ENCODE peak calls at places on chromosomes 1 and 21, in five cellular contexts. One of them, this sample, is unnamed. For H3K9me3, the result is how much of the 10 kb centered on the place peaks cover.

GRCh38 chr1:61888808-61889207 is 146.5 kb downstream of the PATJ start:
- DNase-seq in sigmoid colon: no peak
- DNase-seq in breast epithelium: no peak
- DNase-seq in H1: no peak
- DNase-seq in suprapubic skin: no peak
- DNase-seq in this sample: no peak

GRCh38 chr1:178241057-178241456 is 147.2 kb downstream of the RASAL2 start:
- DNase-seq in sigmoid colon: no peak
- DNase-seq in breast epithelium: no peak
- DNase-seq in H1: no peak
- DNase-seq in suprapubic skin: no peak
- DNase-seq in this sample: no peak

GRCh38 chr1:159187647-159188374 is 16.4 kb downstream of the CADM3 start:
- DNase-seq in sigmoid colon: no peak
- DNase-seq in breast epithelium: no peak
- DNase-seq in H1: no peak
- DNase-seq in suprapubic skin: no peak
- DNase-seq in this sample: no peak

GRCh38 chr1:183234660-183235476 is 48.8 kb downstream of the LAMC2 start:
- DNase-seq in sigmoid colon: peak
- DNase-seq in breast epithelium: no peak
- DNase-seq in H1: peak
- DNase-seq in suprapubic skin: peak
- DNase-seq in this sample: no peak

GRCh38 chr1:11596295-11596694 is 57.9 kb downstream of the FBXO2 start:
- DNase-seq in sigmoid colon: no peak
- DNase-seq in breast epithelium: no peak
- DNase-seq in H1: no peak
- DNase-seq in suprapubic skin: no peak
- DNase-seq in this sample: no peak

GRCh38 chr1:246517391-246517790 is 10.3 kb upstream of the SMYD3 start:
- DNase-seq in sigmoid colon: no peak
- DNase-seq in breast epithelium: no peak
- DNase-seq in H1: no peak
- DNase-seq in suprapubic skin: peak
- DNase-seq in this sample: no peak

GRCh38 chr21:29647353-29647781 is 292.4 kb downstream of the GRIK1 start:
- DNase-seq in sigmoid colon: no peak
- DNase-seq in breast epithelium: no peak
- DNase-seq in H1: no peak
- DNase-seq in suprapubic skin: no peak
- DNase-seq in this sample: no peak

GRCh38 chr1:9651565-9652378 is at the start of gene PIK3CD:
- DNase-seq in sigmoid colon: no peak
- DNase-seq in breast epithelium: no peak
- DNase-seq in H1: no peak
- DNase-seq in suprapubic skin: no peak
- DNase-seq in this sample: no peak

GRCh38 chr1:107739183-107739582 is 225.8 kb downstream of the VAV3 start:
- DNase-seq in sigmoid colon: no peak
- DNase-seq in breast epithelium: no peak
- DNase-seq in H1: no peak
- DNase-seq in suprapubic skin: no peak
- DNase-seq in this sample: no peak

GRCh38 chr1:91811363-91812025 is 74.5 kb downstream of the TGFBR3 start:
- DNase-seq in sigmoid colon: no peak
- DNase-seq in breast epithelium: no peak
- DNase-seq in H1: no peak
- DNase-seq in suprapubic skin: no peak
- DNase-seq in this sample: no peak

GRCh38 chr1:212596798-212597197 is 11.8 kb upstream of the ATF3 start:
- DNase-seq in sigmoid colon: no peak
- DNase-seq in breast epithelium: no peak
- DNase-seq in H1: no peak
- DNase-seq in suprapubic skin: no peak
- DNase-seq in this sample: peak

GRCh38 chr1:235714205-235714897 is 64.8 kb upstream of the GNG4 start:
- DNase-seq in sigmoid colon: no peak
- DNase-seq in breast epithelium: no peak
- DNase-seq in H1: no peak
- DNase-seq in suprapubic skin: no peak
- DNase-seq in this sample: no peak

GRCh38 chr1:10680487-10680886 is 116.0 kb downstream of the CASZ1 start:
- DNase-seq in sigmoid colon: no peak
- DNase-seq in breast epithelium: no peak
- DNase-seq in H1: no peak
- DNase-seq in suprapubic skin: no peak
- DNase-seq in this sample: no peak

GRCh38 chr1:9536301-9536700 is 3.0 kb upstream of the SLC25A33 start:
- DNase-seq in sigmoid colon: no peak
- DNase-seq in breast epithelium: no peak
- DNase-seq in H1: no peak
- DNase-seq in suprapubic skin: no peak
- DNase-seq in this sample: no peak

GRCh38 chr1:116067564-116067887 is 43.7 kb upstream of the MAB21L3 start:
- DNase-seq in sigmoid colon: peak
- DNase-seq in breast epithelium: no peak
- DNase-seq in H1: no peak
- DNase-seq in suprapubic skin: no peak
- DNase-seq in this sample: no peak

GRCh38 chr1:26378088-26378878 is 5.7 kb upstream of the ZNF683 start:
- DNase-seq in sigmoid colon: peak
- DNase-seq in breast epithelium: no peak
- DNase-seq in H1: no peak
- DNase-seq in suprapubic skin: no peak
- DNase-seq in this sample: no peak
- TF ChIP-seq POLR2A in sigmoid colon: no peak
- TF ChIP-seq POLR2A in breast epithelium: no peak
- TF ChIP-seq POLR2A in H1: no peak
- TF ChIP-seq POLR2A in suprapubic skin: no peak
- TF ChIP-seq POLR2A in this sample: no peak

GRCh38 chr1:66315675-66316074 is 218.3 kb upstream of the SGIP1 start:
- DNase-seq in sigmoid colon: no peak
- DNase-seq in breast epithelium: no peak
- DNase-seq in H1: no peak
- DNase-seq in suprapubic skin: no peak
- DNase-seq in this sample: no peak
- TF ChIP-seq POLR2AphosphoS5 in sigmoid colon: no peak
- TF ChIP-seq POLR2AphosphoS5 in breast epithelium: no peak
- TF ChIP-seq POLR2AphosphoS5 in H1: no peak
- TF ChIP-seq POLR2AphosphoS5 in suprapubic skin: no peak
- TF ChIP-seq POLR2AphosphoS5 in this sample: no peak

GRCh38 chr1:185581020-185581419 is 153.2 kb upstream of the HMCN1 start:
- DNase-seq in sigmoid colon: no peak
- DNase-seq in breast epithelium: no peak
- DNase-seq in H1: no peak
- DNase-seq in suprapubic skin: no peak
- DNase-seq in this sample: no peak
- H3K9me3 ChIP-seq in sigmoid colon: under half
- H3K9me3 ChIP-seq in breast epithelium: under half
- H3K9me3 ChIP-seq in H1: under half
- H3K9me3 ChIP-seq in suprapubic skin: under half
- H3K9me3 ChIP-seq in this sample: under half

DNA sequence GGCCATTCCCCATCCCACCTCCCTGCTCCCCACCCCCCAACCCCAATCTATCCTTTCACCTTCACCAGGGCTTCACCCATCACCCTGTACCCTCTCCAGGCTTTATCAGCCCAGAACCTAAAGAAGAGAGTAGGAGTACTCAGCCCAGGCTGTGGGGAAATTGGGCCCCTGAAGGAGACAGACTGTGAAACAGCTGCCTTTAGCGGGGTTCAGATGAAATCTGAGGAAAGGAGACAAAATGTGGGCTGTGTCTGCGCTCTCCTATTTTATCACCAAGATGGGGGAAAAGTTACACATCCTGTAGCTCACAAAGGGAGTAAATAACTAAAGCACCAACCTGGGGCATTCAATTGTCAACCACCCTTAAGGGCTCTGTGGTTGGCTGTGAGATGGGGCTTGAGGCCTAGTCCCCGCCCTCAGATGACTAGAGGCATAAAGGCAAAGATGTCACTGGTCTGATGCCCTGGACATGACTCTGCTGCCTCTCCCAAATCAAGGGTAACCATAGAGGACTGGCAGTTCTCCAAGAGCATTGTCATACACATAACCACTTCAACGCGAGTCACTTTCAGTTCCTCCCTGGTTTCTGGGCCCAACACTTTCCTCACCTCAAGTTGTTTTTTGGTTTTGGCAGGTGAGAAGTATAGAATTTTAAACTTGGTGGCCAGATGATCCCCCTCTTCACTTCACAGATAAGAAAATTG is 30.0 kb downstream of the SLC27A3 start:
- DNase-seq in sigmoid colon: no peak
- DNase-seq in breast epithelium: no peak
- DNase-seq in H1: no peak
- DNase-seq in suprapubic skin: peak
- DNase-seq in this sample: no peak
- TF ChIP-seq POLR2A in sigmoid colon: no peak
- TF ChIP-seq POLR2A in breast epithelium: no peak
- TF ChIP-seq POLR2A in H1: no peak
- TF ChIP-seq POLR2A in suprapubic skin: no peak
- TF ChIP-seq POLR2A in this sample: no peak

DNA sequence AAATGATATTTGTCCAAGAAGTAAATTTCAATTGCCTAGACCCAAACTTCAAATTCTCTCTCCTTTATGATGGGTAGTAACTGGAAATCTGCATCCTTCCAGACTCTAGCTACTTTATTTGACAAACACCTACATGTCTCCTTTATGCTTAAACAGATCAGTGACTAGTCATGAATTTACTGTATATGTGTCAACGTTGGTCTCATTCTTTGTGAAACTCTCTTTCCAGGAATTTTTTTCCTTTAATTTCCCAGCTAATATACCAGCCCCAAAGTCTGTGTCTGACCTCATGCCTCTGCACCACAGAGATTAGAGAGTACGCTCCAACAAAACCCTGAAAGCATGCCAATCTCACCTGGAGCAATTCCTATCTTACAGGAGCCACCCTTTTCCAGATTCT is 811.2 kb upstream of the NCAM2 start:
- DNase-seq in sigmoid colon: no peak
- DNase-seq in breast epithelium: no peak
- DNase-seq in H1: no peak
- DNase-seq in suprapubic skin: no peak
- DNase-seq in this sample: no peak
- TF ChIP-seq POLR2AphosphoS5 in sigmoid colon: no peak
- TF ChIP-seq POLR2AphosphoS5 in breast epithelium: no peak
- TF ChIP-seq POLR2AphosphoS5 in H1: no peak
- TF ChIP-seq POLR2AphosphoS5 in suprapubic skin: no peak
- TF ChIP-seq POLR2AphosphoS5 in this sample: no peak

This sample was measured in vagina.